ENCODE peak calls at places on chromosomes 3 and 15, in six cellular contexts. D, R, S, B, G and I are unnamed samples.

GRCh38 chr15:68994149-68994548 is 20.3 kb upstream of the NOX5 start:
- DNase-seq in D (no peak), R (no peak), S (peak; percentile 35), B (no peak), G (no peak), I (no peak)

GRCh38 chr3:20056727-20057611 is 16.7 kb downstream of the KAT2B start:
- DNase-seq in D (no peak), R (no peak), S (no peak), B (peak; percentile 51), G (no peak), I (no peak)

GRCh38 chr3:43043793-43044192 is 62.1 kb downstream of the POMGNT2 start:
- DNase-seq in D (no peak), R (no peak), S (no peak), B (no peak), G (no peak), I (no peak)

GRCh38 chr3:59559721-59560514 is 510.1 kb upstream of the CFAP20DC start:
- DNase-seq in D (no peak), R (no peak), S (peak; percentile 96), B (peak; percentile 9), G (no peak), I (no peak)

GRCh38 chr3:104521606-104522336 is 844.9 kb upstream of the ALCAM start:
- DNase-seq in D (no peak), R (no peak), S (no peak), B (no peak), G (no peak), I (no peak)

GRCh38 chr15:83207622-83208356 is at the start of gene HDGFL3:
- DNase-seq in D (peak; percentile 90), R (peak; percentile 75), S (no peak), B (peak; percentile 9), G (no peak), I (peak; percentile 75)

GRCh38 chr3:13141991-13142412 is 68.8 kb upstream of the IQSEC1 start:
- DNase-seq in D (peak; percentile 70), R (peak; percentile 85), S (peak; percentile 18), B (peak; percentile 41), G (no peak), I (peak; percentile 31)

GRCh38 chr3:148748323-148748722 is 50.6 kb downstream of the AGTR1 start:
- DNase-seq in D (no peak), R (no peak), S (no peak), B (no peak), G (no peak), I (no peak)

GRCh38 chr15:27826902-27827321 is 272.2 kb downstream of the OCA2 start:
- DNase-seq in D (no peak), R (no peak), S (no peak), B (no peak), G (no peak), I (no peak)

GRCh38 chr15:49589030-49589429 is 31.6 kb downstream of the FAM227B start:
- DNase-seq in D (no peak), R (no peak), S (no peak), B (no peak), G (no peak), I (no peak)

GRCh38 chr3:175885196-175885766 is 1026.1 kb downstream of the NAALADL2 start:
- DNase-seq in D (no peak), R (no peak), S (no peak), B (no peak), G (no peak), I (no peak)

GRCh38 chr3:8324727-8325126 is 176.9 kb upstream of the LMCD1 start:
- DNase-seq in D (peak; percentile 33), R (peak; percentile 55), S (no peak), B (peak; percentile 19), G (no peak), I (peak; percentile 54)

GRCh38 chr15:76147906-76148553 is 88.2 kb downstream of the TMEM266 start:
- DNase-seq in D (peak; percentile 94), R (peak; percentile 70), S (no peak), B (peak; percentile 71), G (no peak), I (peak; percentile 70)

GRCh38 chr3:10930641-10931040 is 61.9 kb upstream of the SLC6A1 start:
- DNase-seq in D (no peak), R (no peak), S (no peak), B (no peak), G (no peak), I (no peak)

GRCh38 chr15:91867581-91868026 is 14.1 kb downstream of the SLCO3A1 start:
- DNase-seq in D (no peak), R (no peak), S (peak; percentile 71), B (peak; percentile 93), G (no peak), I (peak; percentile 78)

GRCh38 chr3:37970802-37971201 is 19.8 kb upstream of the VILL start:
- DNase-seq in D (no peak), R (no peak), S (no peak), B (no peak), G (no peak), I (no peak)

GRCh38 chr3:64971584-64971983 is 283.8 kb upstream of the ADAMTS9 start:
- DNase-seq in D (no peak), R (no peak), S (no peak), B (no peak), G (no peak), I (no peak)

GRCh38 chr15:29139540-29140459 is 129.8 kb downstream of the NSMCE3 start:
- DNase-seq in D (peak; percentile 80), R (peak; percentile 79), S (no peak), B (peak; percentile 7), G (no peak), I (peak; percentile 48)

GRCh38 chr3:9105421-9105820 is 142.1 kb upstream of the RAD18 start:
- DNase-seq in D (no peak), R (no peak), S (no peak), B (no peak), G (no peak), I (no peak)

GRCh38 chr3:93910085-93910484 is 63.6 kb downstream of the PROS1 start:
- DNase-seq in D (no peak), R (no peak), S (no peak), B (no peak), G (no peak), I (no peak)

GRCh38 chr3:86996261-86996955 is 5.5 kb upstream of the VGLL3 start:
- DNase-seq in D (no peak), R (no peak), S (no peak), B (no peak), G (no peak), I (no peak)

GRCh38 chr3:195263193-195263924 is 7.6 kb downstream of the XXYLT1 start:
- DNase-seq in D (no peak), R (no peak), S (no peak), B (no peak), G (no peak), I (no peak)

GRCh38 chr15:60585743-60586708 is 107.1 kb upstream of the ICE2 start:
- DNase-seq in D (peak; percentile 76), R (peak; percentile 83), S (peak; percentile 23), B (peak; percentile 38), G (no peak), I (no peak)

GRCh38 chr3:120681018-120681417 is 1.0 kb downstream of the HGD start:
- DNase-seq in D (no peak), R (no peak), S (no peak), B (no peak), G (no peak), I (no peak)